ENCODE peak calls at places on chromosome 22, in five cellular contexts. N is naive thymus-derived CD4-positive, alpha-beta T cell; Z is ELR; C is stromal cell of bone marrow; E is activated T-cell treated with anti-CD3 and anti-CD28 coated beads, Interleukin-2, amount 50 U/mL, for 72 hours. S is an unnamed sample.

GRCh38 chr22:32852346-32853251 is 51.1 kb downstream of the TIMP3 start:
- DNase-seq in N (no peak), Z (no peak), C (no peak), E (no peak), S (no peak)

GRCh38 chr22:49431559-49431958 is 396.1 kb downstream of the BRD1 start:
- DNase-seq in N (no peak), Z (no peak), C (no peak), E (no peak), S (no peak)

GRCh38 chr22:47056776-47057470 is 294.5 kb downstream of the TBC1D22A start:
- DNase-seq in N (no peak), Z (no peak), C (no peak), E (no peak), S (no peak)

GRCh38 chr22:36368359-36368983 is 19.3 kb downstream of the MYH9 start:
- DNase-seq in N (no peak), Z (peak), C (no peak), E (peak), S (no peak)

GRCh38 chr22:23233084-23233501 is 52.8 kb downstream of the BCR start:
- DNase-seq in N (no peak), Z (peak), C (no peak), E (no peak), S (no peak)

GRCh38 chr22:48253573-48253972 is 1491.1 kb downstream of the TBC1D22A start:
- DNase-seq in N (no peak), Z (no peak), C (no peak), E (no peak), S (no peak)

GRCh38 chr22:43126506-43127165 is 16.1 kb downstream of the BIK start:
- DNase-seq in N (no peak), Z (peak), C (no peak), E (no peak), S (no peak)

GRCh38 chr22:39214383-39215069 is 30.3 kb downstream of the PDGFB start:
- DNase-seq in N (no peak), Z (peak), C (no peak), E (no peak), S (no peak)

GRCh38 chr22:41308544-41308947 is 7.2 kb downstream of the ZC3H7B start:
- DNase-seq in N (no peak), Z (no peak), C (no peak), E (no peak), S (no peak)

GRCh38 chr22:49600891-49601431 is 226.7 kb downstream of the BRD1 start:
- DNase-seq in N (no peak), Z (no peak), C (no peak), E (no peak), S (no peak)

GRCh38 chr22:29710922-29711593 is 8.7 kb upstream of the CABP7 start:
- DNase-seq in N (no peak), Z (no peak), C (no peak), E (no peak), S (no peak)

GRCh38 chr22:21657361-21658118 is 8.3 kb upstream of the PPIL2 start:
- DNase-seq in N (peak), Z (peak), C (no peak), E (peak), S (peak)

GRCh38 chr22:20741634-20742581 is 32.0 kb upstream of the SERPIND1 start:
- DNase-seq in N (peak), Z (peak), C (no peak), E (peak), S (peak)

GRCh38 chr22:37634505-37635002 is 4.9 kb upstream of the SH3BP1 start:
- DNase-seq in N (no peak), Z (peak), C (no peak), E (peak), S (no peak)

GRCh38 chr22:21443057-21443734 is 24.0 kb upstream of the TMEM191C start:
- DNase-seq in N (no peak), Z (no peak), C (no peak), E (no peak), S (no peak)

GRCh38 chr22:38936562-38936961 is 20.8 kb upstream of the APOBEC3A start:
- DNase-seq in N (no peak), Z (no peak), C (no peak), E (no peak), S (no peak)

GRCh38 chr22:27883656-27884350 is 35.3 kb downstream of the PITPNB start:
- DNase-seq in N (no peak), Z (no peak), C (no peak), E (no peak), S (no peak)

GRCh38 chr22:19880786-19881569 is 26.3 kb upstream of the GNB1L start:
- DNase-seq in N (no peak), Z (peak), C (peak), E (no peak), S (no peak)

GRCh38 chr22:45583504-45583903 is 80.8 kb downstream of the FBLN1 start:
- DNase-seq in N (no peak), Z (no peak), C (no peak), E (no peak), S (peak)

GRCh38 chr22:23789638-23790037 is 2.9 kb downstream of the SMARCB1 start:
- DNase-seq in N (no peak), Z (peak), C (no peak), E (no peak), S (no peak)

GRCh38 chr22:50184004-50184461 is 1.7 kb upstream of the TRABD start:
- DNase-seq in N (no peak), Z (peak), C (peak), E (no peak), S (no peak)

GRCh38 chr22:29650370-29650769 is 46.9 kb downstream of the NF2 start:
- DNase-seq in N (no peak), Z (no peak), C (no peak), E (no peak), S (no peak)

GRCh38 chr22:48929276-48929790 is 898.3 kb downstream of the BRD1 start:
- DNase-seq in N (no peak), Z (no peak), C (no peak), E (no peak), S (no peak)